ENCODE peak calls at places on chromosomes 16 and 17, in five cellular contexts. D is dorsolateral prefrontal cortex; G is HTR-8/SVneo; C is RPMI7951; X is activated CD4-positive, alpha-beta T cell treated with anti-CD3 and anti-CD28 coated beads, Interleukin-2, amount 50 U/mL, for 1 hour. J is an unnamed sample.

GRCh38 chr16:77548766-77549165 is 113.9 kb upstream of the ADAMTS18 start:
- DNase-seq in D (no peak), G (no peak), C (no peak), X (no peak), J (no peak)

GRCh38 chr17:32281011-32281451 is 15.4 kb downstream of the RHBDL3 start:
- DNase-seq in D (no peak), G (no peak), C (no peak), X (no peak), J (no peak)

GRCh38 chr17:44867841-44868240 is 20.2 kb downstream of the HIGD1B start:
- DNase-seq in D (no peak), G (no peak), C (no peak), X (no peak), J (peak; percentile 71)

GRCh38 chr16:59737274-59737673 is 1003.2 kb upstream of the GOT2 start:
- DNase-seq in D (no peak), G (no peak), C (no peak), X (no peak), J (no peak)

GRCh38 chr16:73196670-73197069 is 148.7 kb upstream of the ZFHX3 start:
- DNase-seq in D (no peak), G (peak; percentile 75), C (peak; percentile 74), X (peak; percentile 12), J (peak; percentile 93)

GRCh38 chr16:22092143-22092933 is at the start of gene VWA3A:
- DNase-seq in D (no peak), G (no peak), C (no peak), X (no peak), J (peak; percentile 79)

GRCh38 chr17:39199986-39200879 is at the start of gene RPL19:
- DNase-seq in D (peak; percentile 75), G (peak; percentile 98), C (peak; percentile 90), X (peak; percentile 79), J (peak; percentile 96)

GRCh38 chr16:80012586-80012985 is 412.0 kb upstream of the MAF start:
- DNase-seq in D (no peak), G (no peak), C (no peak), X (no peak), J (no peak)

GRCh38 chr17:45101883-45102811 is 30.2 kb downstream of the PLCD3 start:
- DNase-seq in D (no peak), G (no peak), C (no peak), X (no peak), J (peak; percentile 88)

GRCh38 chr16:24838554-24839266 is 7.1 kb upstream of the SLC5A11 start:
- DNase-seq in D (no peak), G (no peak), C (peak; percentile 59), X (no peak), J (no peak)

GRCh38 chr17:55540414-55541091 is 29.3 kb upstream of the SMIM36 start:
- DNase-seq in D (no peak), G (no peak), C (peak; percentile 35), X (no peak), J (no peak)